ENCODE peak calls at places on chromosomes 5 and 9, in four cellular contexts. One of them, this sample, is unnamed.

GRCh38 chr5:133962801-133963476 is 5.5 kb downstream of the C5orf15 start:
- DNase-seq in kidney epithelial cell: no peak
- DNase-seq in ascending aorta: no peak
- DNase-seq in lower leg skin: no peak
- DNase-seq in this sample: no peak

GRCh38 chr9:134381671-134382505 is 55.6 kb downstream of the RXRA start:
- DNase-seq in kidney epithelial cell: no peak
- DNase-seq in ascending aorta: no peak
- DNase-seq in lower leg skin: no peak
- DNase-seq in this sample: no peak

GRCh38 chr9:112119225-112120045 is 55.7 kb downstream of the SUSD1 start:
- DNase-seq in kidney epithelial cell: peak
- DNase-seq in ascending aorta: no peak
- DNase-seq in lower leg skin: no peak
- DNase-seq in this sample: no peak

GRCh38 chr5:170811719-170812118 is 28.2 kb downstream of the GABRP start:
- DNase-seq in kidney epithelial cell: no peak
- DNase-seq in ascending aorta: no peak
- DNase-seq in lower leg skin: no peak
- DNase-seq in this sample: no peak

GRCh38 chr5:35988529-35988928 is 2.7 kb downstream of the UGT3A1 start:
- DNase-seq in kidney epithelial cell: no peak
- DNase-seq in ascending aorta: no peak
- DNase-seq in lower leg skin: no peak
- DNase-seq in this sample: no peak

GRCh38 chr5:111853748-111854147 is 96.8 kb upstream of the NREP start:
- DNase-seq in kidney epithelial cell: no peak
- DNase-seq in ascending aorta: no peak
- DNase-seq in lower leg skin: no peak
- DNase-seq in this sample: no peak

GRCh38 chr5:11415751-11416150 is 488.5 kb downstream of the CTNND2 start:
- DNase-seq in kidney epithelial cell: no peak
- DNase-seq in ascending aorta: no peak
- DNase-seq in lower leg skin: no peak
- DNase-seq in this sample: no peak

GRCh38 chr9:133340916-133341315 is 4.9 kb upstream of the SURF6 start:
- DNase-seq in kidney epithelial cell: no peak
- DNase-seq in ascending aorta: no peak
- DNase-seq in lower leg skin: no peak
- DNase-seq in this sample: no peak

GRCh38 chr9:13513262-13513661 is 233.8 kb upstream of the MPDZ start:
- DNase-seq in kidney epithelial cell: no peak
- DNase-seq in ascending aorta: no peak
- DNase-seq in lower leg skin: no peak
- DNase-seq in this sample: peak

GRCh38 chr9:14838701-14839100 is 71.5 kb downstream of the FREM1 start:
- DNase-seq in kidney epithelial cell: no peak
- DNase-seq in ascending aorta: no peak
- DNase-seq in lower leg skin: no peak
- DNase-seq in this sample: no peak

GRCh38 chr5:87576867-87577266 is 164.1 kb upstream of the CCNH start:
- DNase-seq in kidney epithelial cell: no peak
- DNase-seq in ascending aorta: no peak
- DNase-seq in lower leg skin: no peak
- DNase-seq in this sample: no peak

GRCh38 chr5:89584339-89584956 is 701.5 kb upstream of the MEF2C start:
- DNase-seq in kidney epithelial cell: peak
- DNase-seq in ascending aorta: no peak
- DNase-seq in lower leg skin: no peak
- DNase-seq in this sample: no peak

GRCh38 chr9:110918316-110919054 is 119.8 kb downstream of the LPAR1 start:
- DNase-seq in kidney epithelial cell: no peak
- DNase-seq in ascending aorta: no peak
- DNase-seq in lower leg skin: no peak
- DNase-seq in this sample: no peak

GRCh38 chr5:135208555-135209494 is 174.8 kb upstream of the PITX1 start:
- DNase-seq in kidney epithelial cell: peak
- DNase-seq in ascending aorta: peak
- DNase-seq in lower leg skin: peak
- DNase-seq in this sample: no peak

GRCh38 chr9:100074093-100074492 is 24.7 kb downstream of the ERP44 start:
- DNase-seq in kidney epithelial cell: no peak
- DNase-seq in ascending aorta: no peak
- DNase-seq in lower leg skin: no peak
- DNase-seq in this sample: no peak

GRCh38 chr5:25339541-25339940 is 694.8 kb upstream of the CDH10 start:
- DNase-seq in kidney epithelial cell: no peak
- DNase-seq in ascending aorta: no peak
- DNase-seq in lower leg skin: no peak
- DNase-seq in this sample: no peak

GRCh38 chr5:36691993-36692392 is 85.6 kb downstream of the SLC1A3 start:
- DNase-seq in kidney epithelial cell: no peak
- DNase-seq in ascending aorta: no peak
- DNase-seq in lower leg skin: peak
- DNase-seq in this sample: no peak

GRCh38 chr5:78819166-78819565 is 165.9 kb downstream of the ARSB start:
- DNase-seq in kidney epithelial cell: no peak
- DNase-seq in ascending aorta: no peak
- DNase-seq in lower leg skin: no peak
- DNase-seq in this sample: no peak

GRCh38 chr9:109290385-109290784 is 30.5 kb downstream of the EPB41L4B start:
- DNase-seq in kidney epithelial cell: no peak
- DNase-seq in ascending aorta: no peak
- DNase-seq in lower leg skin: no peak
- DNase-seq in this sample: no peak

GRCh38 chr5:54909911-54910870 is 75.2 kb downstream of the ESM1 start:
- DNase-seq in kidney epithelial cell: no peak
- DNase-seq in ascending aorta: no peak
- DNase-seq in lower leg skin: no peak
- DNase-seq in this sample: no peak

GRCh38 chr9:36386396-36386795 is 13.7 kb downstream of the RNF38 start:
- DNase-seq in kidney epithelial cell: no peak
- DNase-seq in ascending aorta: no peak
- DNase-seq in lower leg skin: no peak
- DNase-seq in this sample: no peak

GRCh38 chr9:123008909-123009308 is 24.6 kb upstream of the GPR21 start:
- DNase-seq in kidney epithelial cell: no peak
- DNase-seq in ascending aorta: no peak
- DNase-seq in lower leg skin: no peak
- DNase-seq in this sample: no peak

GRCh38 chr5:109921735-109922395 is 232.1 kb downstream of the MAN2A1 start:
- DNase-seq in kidney epithelial cell: no peak
- DNase-seq in ascending aorta: no peak
- DNase-seq in lower leg skin: no peak
- DNase-seq in this sample: no peak

GRCh38 chr9:136587145-136587943 is 41.5 kb upstream of the NOTCH1 start:
- DNase-seq in kidney epithelial cell: peak
- DNase-seq in ascending aorta: no peak
- DNase-seq in lower leg skin: peak
- DNase-seq in this sample: peak

GRCh38 chr5:73770601-73771025 is 144.6 kb downstream of the ARHGEF28 start:
- DNase-seq in kidney epithelial cell: no peak
- DNase-seq in ascending aorta: no peak
- DNase-seq in lower leg skin: no peak
- DNase-seq in this sample: no peak

GRCh38 chr5:125257057-125257970 is 510.9 kb upstream of the ZNF608 start:
- DNase-seq in kidney epithelial cell: no peak
- DNase-seq in ascending aorta: no peak
- DNase-seq in lower leg skin: no peak
- DNase-seq in this sample: no peak

GRCh38 chr9:135888126-135888765 is 19.1 kb downstream of the CAMSAP1 start:
- DNase-seq in kidney epithelial cell: no peak
- DNase-seq in ascending aorta: no peak
- DNase-seq in lower leg skin: no peak
- DNase-seq in this sample: no peak

GRCh38 chr9:131410051-131410491 is 16.2 kb downstream of the PRRC2B start:
- DNase-seq in kidney epithelial cell: no peak
- DNase-seq in ascending aorta: no peak
- DNase-seq in lower leg skin: no peak
- DNase-seq in this sample: no peak

GRCh38 chr5:40681351-40682311 is 1.9 kb downstream of the PTGER4 start:
- DNase-seq in kidney epithelial cell: no peak
- DNase-seq in ascending aorta: no peak
- DNase-seq in lower leg skin: no peak
- DNase-seq in this sample: no peak

GRCh38 chr9:684950-685340 is 156.6 kb upstream of the DMRT1 start:
- DNase-seq in kidney epithelial cell: no peak
- DNase-seq in ascending aorta: no peak
- DNase-seq in lower leg skin: no peak
- DNase-seq in this sample: no peak

GRCh38 chr9:99050292-99050911 is 54.5 kb upstream of the TGFBR1 start:
- DNase-seq in kidney epithelial cell: peak
- DNase-seq in ascending aorta: no peak
- DNase-seq in lower leg skin: no peak
- DNase-seq in this sample: no peak

GRCh38 chr5:177510567-177511053 is 984 bp upstream of the DOK3 start:
- DNase-seq in kidney epithelial cell: no peak
- DNase-seq in ascending aorta: no peak
- DNase-seq in lower leg skin: no peak
- DNase-seq in this sample: no peak

GRCh38 chr9:33452828-33453271 is 5.5 kb upstream of the AQP3 start:
- DNase-seq in kidney epithelial cell: peak
- DNase-seq in ascending aorta: no peak
- DNase-seq in lower leg skin: peak
- DNase-seq in this sample: no peak

GRCh38 chr9:95010431-95010838 is 283.9 kb downstream of the AOPEP start:
- DNase-seq in kidney epithelial cell: no peak
- DNase-seq in ascending aorta: no peak
- DNase-seq in lower leg skin: no peak
- DNase-seq in this sample: no peak

GRCh38 chr9:97751510-97751909 is 54.4 kb upstream of the XPA start:
- DNase-seq in kidney epithelial cell: no peak
- DNase-seq in ascending aorta: no peak
- DNase-seq in lower leg skin: no peak
- DNase-seq in this sample: no peak

GRCh38 chr5:116564756-116565593 is 9.6 kb downstream of the SEMA6A start:
- DNase-seq in kidney epithelial cell: no peak
- DNase-seq in ascending aorta: no peak
- DNase-seq in lower leg skin: no peak
- DNase-seq in this sample: no peak
- H3K4me3 ChIP-seq in kidney epithelial cell: no peak
- H3K4me3 ChIP-seq in ascending aorta: no peak
- H3K4me3 ChIP-seq in lower leg skin: no peak
- H3K4me3 ChIP-seq in this sample: peak

DNA sequence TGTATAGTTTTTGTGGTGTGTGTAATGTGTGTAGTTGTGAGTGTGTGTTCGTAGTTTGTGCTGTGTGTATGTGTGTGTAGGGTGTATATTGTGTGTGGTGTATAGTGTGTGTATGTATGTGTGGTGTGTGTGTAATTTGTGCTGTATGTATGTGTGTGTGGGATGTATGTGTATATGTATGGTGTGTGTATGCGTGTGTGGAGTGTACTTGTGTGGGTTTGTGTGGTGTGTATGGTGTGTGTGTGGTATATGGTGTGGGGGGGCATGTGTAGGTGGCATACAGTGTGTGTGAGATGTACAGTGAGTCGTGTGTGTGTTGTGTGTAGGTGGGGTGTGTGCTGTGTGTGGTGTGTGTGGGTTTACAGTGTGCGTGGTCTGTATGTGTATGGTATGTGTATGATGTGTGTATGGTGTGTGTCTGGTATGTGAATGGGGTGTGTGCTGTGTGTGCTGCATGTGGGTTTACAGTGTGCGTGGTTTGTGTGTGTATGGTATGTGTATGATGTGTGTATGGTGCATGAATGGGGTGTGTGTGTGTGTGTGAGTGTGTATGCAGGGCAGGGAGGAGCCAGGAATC is 125.2 kb downstream of the GADD45G start:
- DNase-seq in kidney epithelial cell: no peak
- DNase-seq in ascending aorta: no peak
- DNase-seq in lower leg skin: no peak
- DNase-seq in this sample: no peak
- H3K4me3 ChIP-seq in kidney epithelial cell: no peak
- H3K4me3 ChIP-seq in ascending aorta: no peak
- H3K4me3 ChIP-seq in lower leg skin: no peak
- H3K4me3 ChIP-seq in this sample: no peak

GRCh38 chr5:72565519-72566289 is 58.5 kb upstream of the ZNF366 start:
- DNase-seq in kidney epithelial cell: no peak
- DNase-seq in ascending aorta: no peak
- DNase-seq in lower leg skin: no peak
- DNase-seq in this sample: no peak

GRCh38 chr5:72572236-72572765 is 65.1 kb upstream of the ZNF366 start:
- DNase-seq in kidney epithelial cell: no peak
- DNase-seq in ascending aorta: no peak
- DNase-seq in lower leg skin: no peak
- DNase-seq in this sample: no peak

GRCh38 chr5:72566746-72567145 is 59.5 kb upstream of the ZNF366 start:
- DNase-seq in kidney epithelial cell: no peak
- DNase-seq in ascending aorta: no peak
- DNase-seq in lower leg skin: no peak
- DNase-seq in this sample: no peak

GRCh38 chr5:72569423-72569939 is 62.3 kb upstream of the ZNF366 start:
- DNase-seq in kidney epithelial cell: no peak
- DNase-seq in ascending aorta: no peak
- DNase-seq in lower leg skin: no peak
- DNase-seq in this sample: no peak
- H3K4me3 ChIP-seq in kidney epithelial cell: no peak
- H3K4me3 ChIP-seq in ascending aorta: no peak
- H3K4me3 ChIP-seq in lower leg skin: no peak
- H3K4me3 ChIP-seq in this sample: no peak

GRCh38 chr5:14034991-14035390 is 90.5 kb upstream of the DNAH5 start:
- DNase-seq in kidney epithelial cell: no peak
- DNase-seq in ascending aorta: no peak
- DNase-seq in lower leg skin: no peak
- DNase-seq in this sample: no peak

GRCh38 chr5:14036947-14037346 is 92.5 kb upstream of the DNAH5 start:
- DNase-seq in kidney epithelial cell: no peak
- DNase-seq in ascending aorta: no peak
- DNase-seq in lower leg skin: no peak
- DNase-seq in this sample: no peak

GRCh38 chr5:14035859-14036440 is 91.5 kb upstream of the DNAH5 start:
- DNase-seq in kidney epithelial cell: peak
- DNase-seq in ascending aorta: peak
- DNase-seq in lower leg skin: peak
- DNase-seq in this sample: peak

GRCh38 chr5:14038341-14038959 is 94.0 kb upstream of the DNAH5 start:
- DNase-seq in kidney epithelial cell: peak
- DNase-seq in ascending aorta: no peak
- DNase-seq in lower leg skin: no peak
- DNase-seq in this sample: no peak

GRCh38 chr5:14036514-14036913 is 92.0 kb upstream of the DNAH5 start:
- DNase-seq in kidney epithelial cell: no peak
- DNase-seq in ascending aorta: no peak
- DNase-seq in lower leg skin: no peak
- DNase-seq in this sample: no peak
- H3K4me3 ChIP-seq in kidney epithelial cell: no peak
- H3K4me3 ChIP-seq in ascending aorta: no peak
- H3K4me3 ChIP-seq in lower leg skin: no peak
- H3K4me3 ChIP-seq in this sample: no peak